ENCODE peak calls at places on chromosomes 3 and 15, in seven cellular contexts. M is fibroblast of lung, W is heart left ventricle, B is lung, C is psoas muscle, I is Peyer's patch, D is AG04450. U is an unnamed sample.

GRCh38 chr3:146166450-146167222 is 5.7 kb upstream of the PLOD2 start:
- DNase-seq in M (peak; percentile 49), W (no peak), B (no peak), C (no peak), I (no peak), D (no peak), U (no peak)

GRCh38 chr15:56149071-56149470 is 94.6 kb downstream of the RFX7 start:
- DNase-seq in M (peak; percentile 43), W (no peak), B (no peak), C (no peak), I (no peak), D (no peak), U (no peak)

GRCh38 chr3:44045476-44046275 is 196.0 kb upstream of the TOPAZ1 start:
- DNase-seq in M (no peak), W (peak; percentile 38), B (peak; percentile 45), C (no peak), I (no peak), D (no peak), U (no peak)

GRCh38 chr3:127786358-127787070 is 35.8 kb downstream of the MGLL start:
- DNase-seq in M (peak; percentile 83), W (peak; percentile 93), B (peak; percentile 63), C (peak; percentile 91), I (peak; percentile 85), D (peak; percentile 43), U (peak; percentile 87)

GRCh38 chr3:177804032-177804431 is 606.8 kb upstream of the TBL1XR1 start:
- DNase-seq in M (no peak), W (no peak), B (no peak), C (no peak), I (no peak), D (no peak), U (no peak)

GRCh38 chr3:179272385-179272784 is 21.5 kb upstream of the KCNMB3 start:
- DNase-seq in M (peak; percentile 45), W (no peak), B (no peak), C (no peak), I (no peak), D (no peak), U (no peak)

GRCh38 chr3:33047842-33048834 is 48.8 kb downstream of the GLB1 start:
- DNase-seq in M (no peak), W (no peak), B (no peak), C (no peak), I (no peak), D (no peak), U (no peak)

GRCh38 chr3:36408146-36408545 is 27.8 kb downstream of the STAC start:
- DNase-seq in M (no peak), W (no peak), B (no peak), C (no peak), I (no peak), D (no peak), U (no peak)

GRCh38 chr3:88231207-88231606 is 81.4 kb downstream of the C3orf38 start:
- DNase-seq in M (no peak), W (no peak), B (no peak), C (no peak), I (no peak), D (no peak), U (no peak)

GRCh38 chr3:129195731-129196256 is 12.1 kb upstream of the CNBP start:
- DNase-seq in M (peak; percentile 95), W (peak; percentile 64), B (peak; percentile 48), C (peak; percentile 46), I (no peak), D (peak; percentile 81), U (peak; percentile 72)

GRCh38 chr3:167835953-167836352 is 100.4 kb downstream of the SERPINI1 start:
- DNase-seq in M (no peak), W (no peak), B (no peak), C (no peak), I (no peak), D (no peak), U (no peak)

GRCh38 chr3:141452045-141452444 is 34.8 kb upstream of the RASA2 start:
- DNase-seq in M (peak; percentile 81), W (no peak), B (no peak), C (no peak), I (no peak), D (no peak), U (peak; percentile 62)

GRCh38 chr15:45616901-45617323 is 17.9 kb upstream of the SQOR start:
- DNase-seq in M (no peak), W (no peak), B (no peak), C (no peak), I (no peak), D (no peak), U (no peak)

GRCh38 chr15:74780983-74781672 is 752 bp upstream of the CSK start:
- DNase-seq in M (peak; percentile 19), W (no peak), B (no peak), C (no peak), I (no peak), D (no peak), U (peak; percentile 38)

GRCh38 chr15:74780523-74780982 is 1.3 kb upstream of the CSK start:
- DNase-seq in M (no peak), W (no peak), B (no peak), C (no peak), I (no peak), D (no peak), U (no peak)

GRCh38 chr15:74783072-74783807 is 1.4 kb downstream of the CSK start:
- DNase-seq in M (peak; percentile 26), W (peak; percentile 56), B (no peak), C (no peak), I (no peak), D (no peak), U (no peak)

GRCh38 chr15:74782596-74783071 is 754 bp downstream of the CSK start:
- DNase-seq in M (no peak), W (no peak), B (no peak), C (no peak), I (no peak), D (no peak), U (no peak)

GRCh38 chr15:74781673-74782595 is at the start of gene CSK:
- DNase-seq in M (peak; percentile 61), W (peak; percentile 89), B (peak; percentile 62), C (peak; percentile 82), I (peak; percentile 85), D (no peak), U (peak; percentile 68)
- TF ChIP-seq CTCF in M (peak; percentile 33), W (peak; percentile 40), B (peak; percentile 9), C (peak; percentile 85), I (peak; percentile 68), D (peak; percentile 48), U (peak; percentile 94)

DNA sequence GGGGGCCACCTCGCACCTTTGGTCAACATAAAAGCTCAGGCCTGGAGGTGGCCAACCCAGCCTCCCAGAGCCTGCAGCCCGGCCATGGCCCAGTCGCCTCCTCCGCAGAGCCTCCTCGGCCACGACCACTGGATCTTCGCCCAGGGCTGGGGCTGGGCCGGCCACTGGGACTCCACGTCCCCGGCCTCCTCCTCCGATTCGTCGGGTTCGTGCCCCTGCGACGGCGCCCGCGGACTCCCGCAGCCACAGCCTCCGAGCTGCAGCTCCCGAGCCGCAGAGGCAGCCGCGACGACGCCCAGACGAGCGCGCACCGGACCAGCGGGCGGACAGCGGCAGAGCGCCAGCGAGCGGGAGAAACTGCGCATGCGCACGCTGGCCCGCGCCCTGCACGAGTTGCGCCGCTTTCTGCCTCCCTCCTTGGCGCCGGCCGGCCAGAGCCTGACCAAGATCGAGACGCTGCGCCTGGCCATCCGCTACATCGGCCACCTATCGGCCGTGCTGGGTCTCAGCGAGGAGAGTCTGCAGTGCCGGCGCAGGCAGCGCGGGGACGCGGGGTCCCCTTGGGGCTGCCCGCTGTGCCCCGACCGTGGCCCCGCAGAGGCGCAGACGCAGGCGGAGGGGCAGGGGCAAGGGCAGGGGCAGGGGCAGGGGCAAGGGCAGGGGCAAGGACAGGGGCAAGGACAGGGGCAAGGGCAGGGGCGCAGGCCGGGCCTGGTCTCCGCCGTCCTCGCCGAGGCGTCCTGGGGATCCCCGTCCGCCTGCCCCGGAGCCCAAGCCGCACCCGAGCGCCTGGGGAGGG is at the start of gene MESP2:
- DNase-seq in M (peak; percentile 76), W (peak; percentile 91), B (peak; percentile 81), C (peak; percentile 87), I (peak; percentile 88), D (no peak), U (peak; percentile 89)
- H3K4me3 ChIP-seq in M (no peak within 1 kb of the TSS), W (peak within 1 kb of the TSS; percentile 50), B (no peak within 1 kb of the TSS), C (peak within 1 kb of the TSS; percentile 66), I (peak within 1 kb of the TSS; percentile 52), D (peak within 1 kb of the TSS; percentile 57), U (peak within 1 kb of the TSS; percentile 52)

DNA sequence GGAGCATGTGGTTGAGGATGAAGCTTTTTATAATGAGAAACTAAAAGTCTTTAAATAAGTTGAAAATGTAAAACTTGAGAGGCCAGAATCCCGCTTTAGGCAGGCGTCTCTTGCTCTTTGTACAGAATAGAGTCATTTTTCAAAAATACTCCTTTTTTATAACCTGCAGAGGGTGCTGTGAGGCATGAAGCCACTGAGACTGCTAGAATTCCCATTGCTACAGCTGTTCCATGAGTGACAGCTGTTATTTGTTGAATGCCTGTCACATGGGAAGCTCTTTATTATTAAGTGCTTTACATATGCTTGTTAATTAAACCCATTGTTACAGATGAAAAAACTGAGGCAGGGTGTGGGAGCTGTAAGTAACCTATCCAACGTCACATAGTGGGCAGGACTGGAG is 18.5 kb downstream of the MINAR1 start:
- DNase-seq in M (no peak), W (no peak), B (no peak), C (no peak), I (no peak), D (no peak), U (no peak)
- TF ChIP-seq CTCF in M (no peak), W (no peak), B (no peak), C (no peak), I (no peak), D (peak; percentile 17), U (no peak)

GRCh38 chr3:123141276-123141675 is 60.5 kb upstream of the SEC22A start:
- DNase-seq in M (no peak), W (no peak), B (no peak), C (no peak), I (no peak), D (no peak), U (no peak)

GRCh38 chr3:123138819-123139517 is 62.8 kb upstream of the SEC22A start:
- DNase-seq in M (no peak), W (no peak), B (no peak), C (no peak), I (no peak), D (no peak), U (no peak)

GRCh38 chr3:123140591-123140990 is 61.2 kb upstream of the SEC22A start:
- DNase-seq in M (no peak), W (no peak), B (no peak), C (no peak), I (no peak), D (no peak), U (no peak)

GRCh38 chr3:123147754-123148535 is 53.8 kb upstream of the SEC22A start:
- DNase-seq in M (no peak), W (no peak), B (peak; percentile 51), C (no peak), I (no peak), D (no peak), U (no peak)

DNA sequence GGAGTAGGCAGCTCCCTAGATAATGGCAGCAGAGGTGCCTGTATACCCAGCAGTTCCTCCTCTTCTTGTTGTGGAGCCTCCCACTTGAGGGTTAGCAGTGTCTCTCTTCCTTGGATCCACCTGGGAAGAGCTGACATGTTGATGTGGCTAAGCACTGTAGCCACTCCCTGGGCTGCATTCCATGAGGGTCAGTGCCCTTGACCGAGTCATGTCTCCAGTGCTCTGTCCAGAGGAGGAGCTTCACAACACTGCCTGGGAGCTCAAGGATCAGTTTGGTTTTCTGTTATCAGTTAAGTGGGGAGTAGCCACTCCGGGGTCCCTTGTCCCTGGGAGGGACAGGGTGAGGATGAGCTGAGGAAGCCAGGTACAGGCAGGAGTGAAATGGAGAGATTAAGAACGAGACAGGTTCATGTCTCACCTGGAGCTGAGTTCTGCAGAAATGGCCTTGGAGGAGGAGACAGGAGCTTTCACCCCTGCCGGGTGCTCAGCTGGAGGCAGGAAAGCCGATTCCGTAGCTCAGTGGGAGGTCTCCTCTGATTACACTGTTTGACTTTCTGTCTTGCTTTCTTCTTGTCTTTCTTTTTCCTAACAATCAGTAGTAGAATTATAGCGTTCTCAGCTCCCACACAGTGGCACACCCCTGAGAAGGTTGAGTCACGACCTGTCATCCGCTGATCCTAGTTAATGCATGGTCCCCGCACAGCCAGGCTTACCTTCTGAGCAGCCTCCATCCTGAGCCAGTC is 57.9 kb upstream of the SEC22A start:
- DNase-seq in M (no peak), W (no peak), B (no peak), C (no peak), I (peak; percentile 67), D (no peak), U (peak; percentile 71)
- H3K4me3 ChIP-seq in M (no peak overlapping the region), W (no peak overlapping the region), B (no peak overlapping the region), C (no peak overlapping the region), I (no peak overlapping the region), D (no peak overlapping the region), U (no peak overlapping the region)